ENCODE peak calls at places on chromosomes 13 and 19, in nine cellular contexts. N, L, Q, X, J, C, I, F and P are unnamed samples.

GRCh38 chr13:21453352-21454089 is 5.6 kb downstream of the ZDHHC20 start:
- DNase-seq in N (no peak), L (no peak), Q (no peak), X (no peak), J (no peak), C (no peak), I (no peak), F (no peak), P (no peak)

GRCh38 chr19:54203151-54203611 is 2.5 kb downstream of the RPS9 start:
- DNase-seq in N (no peak), L (no peak), Q (no peak), X (no peak), J (peak; percentile 82), C (peak; percentile 59), I (no peak), F (no peak), P (no peak)

GRCh38 chr19:7871530-7872305 is 2.5 kb downstream of the PRR36 start:
- DNase-seq in N (peak; percentile 97), L (peak; percentile 71), Q (peak; percentile 98), X (peak; percentile 97), J (peak; percentile 74), C (peak; percentile 97), I (peak; percentile 61), F (peak; percentile 78), P (peak; percentile 81)

GRCh38 chr13:106882222-106882621 is 314.3 kb upstream of the ARGLU1 start:
- DNase-seq in N (peak; percentile 11), L (no peak), Q (no peak), X (no peak), J (no peak), C (no peak), I (no peak), F (no peak), P (no peak)

GRCh38 chr13:112349681-112350080 is 26.5 kb upstream of the SPACA7 start:
- DNase-seq in N (no peak), L (no peak), Q (peak; percentile 21), X (no peak), J (no peak), C (no peak), I (no peak), F (no peak), P (no peak)

GRCh38 chr13:112204881-112205327 is 138.0 kb downstream of the SOX1 start:
- DNase-seq in N (peak; percentile 66), L (no peak), Q (no peak), X (no peak), J (no peak), C (no peak), I (no peak), F (no peak), P (no peak)

GRCh38 chr13:75643693-75644092 is 7.6 kb downstream of the LMO7 start:
- DNase-seq in N (no peak), L (no peak), Q (no peak), X (no peak), J (no peak), C (no peak), I (no peak), F (no peak), P (no peak)

GRCh38 chr13:28138756-28139470 is 568 bp downstream of the PAN3 start:
- DNase-seq in N (peak; percentile 96), L (peak; percentile 87), Q (peak; percentile 93), X (peak; percentile 92), J (peak; percentile 89), C (peak; percentile 77), I (peak; percentile 79), F (peak; percentile 89), P (peak; percentile 75)

GRCh38 chr13:91133941-91134772 is 213.3 kb upstream of the MIR17HG start:
- DNase-seq in N (peak; percentile 79), L (peak; percentile 63), Q (no peak), X (peak; percentile 88), J (peak; percentile 47), C (peak; percentile 42), I (no peak), F (peak; percentile 26), P (no peak)

DNA sequence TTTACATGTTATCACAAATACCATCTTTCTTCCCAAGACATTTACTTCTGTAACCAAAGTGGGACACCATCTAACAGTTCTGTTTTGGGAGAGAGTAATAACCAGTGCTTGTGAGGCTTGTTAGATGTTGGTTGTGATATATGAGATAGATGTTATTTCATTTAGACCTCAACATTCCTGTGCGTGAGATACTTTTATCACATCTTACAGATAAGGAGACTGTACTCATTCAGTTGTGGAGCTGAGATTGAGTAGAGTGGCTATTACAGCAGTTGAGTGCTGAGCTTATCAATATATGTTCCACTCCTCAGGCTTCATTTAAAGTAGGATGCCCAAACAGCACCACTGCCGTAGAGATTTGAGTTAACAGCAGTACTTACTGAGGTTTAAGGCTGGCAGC is 43.1 kb downstream of the USPL1 start:
- DNase-seq in N (peak; percentile 54), L (no peak), Q (no peak), X (no peak), J (no peak), C (no peak), I (no peak), F (no peak), P (no peak)
- H3K4me1 ChIP-seq in N (peaks cover 7% of the 10 kb centered on the region), L (peaks cover 8% of the 10 kb centered on the region), Q (no peaks in the 10 kb centered on the region), X (peaks cover 5% of the 10 kb centered on the region), J (no peaks in the 10 kb centered on the region), C (peaks cover 8% of the 10 kb centered on the region), I (no peaks in the 10 kb centered on the region), F (no peaks in the 10 kb centered on the region), P (peaks cover 3% of the 10 kb centered on the region)

GRCh38 chr13:29566206-29566605 is 29.3 kb downstream of the SLC7A1 start:
- DNase-seq in N (no peak), L (no peak), Q (no peak), X (no peak), J (no peak), C (no peak), I (no peak), F (no peak), P (no peak)

GRCh38 chr13:29563941-29564340 is 31.5 kb downstream of the SLC7A1 start:
- DNase-seq in N (no peak), L (peak; percentile 92), Q (no peak), X (no peak), J (no peak), C (no peak), I (no peak), F (no peak), P (no peak)

GRCh38 chr13:29561918-29562317 is 33.6 kb downstream of the SLC7A1 start:
- DNase-seq in N (no peak), L (no peak), Q (no peak), X (no peak), J (no peak), C (no peak), I (no peak), F (no peak), P (no peak)

GRCh38 chr13:29564828-29565227 is 30.7 kb downstream of the SLC7A1 start:
- DNase-seq in N (no peak), L (peak; percentile 37), Q (no peak), X (no peak), J (no peak), C (no peak), I (no peak), F (no peak), P (no peak)

DNA sequence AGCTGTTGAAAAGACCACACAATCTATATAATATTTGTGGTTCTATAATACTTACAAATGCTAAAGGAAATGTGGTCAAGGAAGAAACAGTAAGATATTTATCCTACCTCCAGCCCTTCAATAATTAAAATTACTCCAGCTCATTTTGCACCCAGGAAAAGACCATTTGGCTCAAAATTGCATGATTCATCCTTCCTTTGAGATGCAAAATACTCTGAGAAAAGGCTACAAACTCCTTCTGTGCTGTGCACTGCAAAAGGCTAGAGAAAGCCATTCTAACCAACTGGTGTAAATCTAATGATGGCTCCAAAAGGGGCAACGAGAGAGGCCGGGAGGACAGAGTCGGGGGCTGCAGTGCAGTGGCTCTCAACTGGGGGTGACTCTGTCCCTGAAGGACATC is 32.7 kb downstream of the SLC7A1 start:
- DNase-seq in N (no peak), L (no peak), Q (no peak), X (no peak), J (no peak), C (no peak), I (no peak), F (no peak), P (no peak)
- H3K4me1 ChIP-seq in N (peaks cover 11% of the 10 kb centered on the region), L (peaks cover 33% of the 10 kb centered on the region), Q (no peaks in the 10 kb centered on the region), X (no peaks in the 10 kb centered on the region), J (no peaks in the 10 kb centered on the region), C (no peaks in the 10 kb centered on the region), I (no peaks in the 10 kb centered on the region), F (no peaks in the 10 kb centered on the region), P (no peaks in the 10 kb centered on the region)

GRCh38 chr19:51347209-51347928 is 5.4 kb upstream of the VSIG10L start:
- DNase-seq in N (no peak), L (no peak), Q (no peak), X (no peak), J (no peak), C (no peak), I (no peak), F (no peak), P (no peak)
- H3K4me1 ChIP-seq in N (peaks cover 4% of the 10 kb centered on the region), L (no peaks in the 10 kb centered on the region), Q (no peaks in the 10 kb centered on the region), X (peaks cover 36% of the 10 kb centered on the region), J (no peaks in the 10 kb centered on the region), C (no peaks in the 10 kb centered on the region), I (no peaks in the 10 kb centered on the region), F (no peaks in the 10 kb centered on the region), P (no peaks in the 10 kb centered on the region)

GRCh38 chr19:57338798-57339378 is 12.2 kb upstream of the ZNF304 start:
- DNase-seq in N (no peak), L (no peak), Q (no peak), X (no peak), J (no peak), C (no peak), I (no peak), F (no peak), P (no peak)
- H3K4me1 ChIP-seq in N (no peaks in the 10 kb centered on the region), L (no peaks in the 10 kb centered on the region), Q (no peaks in the 10 kb centered on the region), X (no peaks in the 10 kb centered on the region), J (no peaks in the 10 kb centered on the region), C (no peaks in the 10 kb centered on the region), I (no peaks in the 10 kb centered on the region), F (no peaks in the 10 kb centered on the region), P (no peaks in the 10 kb centered on the region)

DNA sequence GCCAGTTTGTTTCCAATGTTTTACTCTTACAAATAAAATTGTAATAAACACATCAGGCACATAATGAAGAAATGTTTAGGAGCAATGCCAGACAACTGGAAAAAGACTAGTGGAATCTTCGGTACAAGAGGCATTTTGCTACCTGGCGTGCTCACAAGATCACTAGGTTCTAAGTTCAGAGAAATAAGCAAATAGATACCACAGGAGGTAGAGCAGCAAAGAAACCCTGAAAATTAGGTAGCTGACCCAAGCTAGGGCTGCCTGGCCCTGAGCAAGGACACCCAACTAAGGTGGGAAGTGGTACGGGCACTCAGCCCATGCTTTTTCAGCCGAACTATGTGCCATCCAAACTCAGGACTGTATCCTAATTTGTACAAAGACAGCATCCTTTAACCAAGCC is 32.2 kb upstream of the TPP2 start:
- DNase-seq in N (no peak), L (no peak), Q (no peak), X (no peak), J (peak; percentile 48), C (no peak), I (no peak), F (no peak), P (no peak)
- H3K4me1 ChIP-seq in N (no peaks in the 10 kb centered on the region), L (no peaks in the 10 kb centered on the region), Q (no peaks in the 10 kb centered on the region), X (no peaks in the 10 kb centered on the region), J (no peaks in the 10 kb centered on the region), C (no peaks in the 10 kb centered on the region), I (no peaks in the 10 kb centered on the region), F (no peaks in the 10 kb centered on the region), P (no peaks in the 10 kb centered on the region)

DNA sequence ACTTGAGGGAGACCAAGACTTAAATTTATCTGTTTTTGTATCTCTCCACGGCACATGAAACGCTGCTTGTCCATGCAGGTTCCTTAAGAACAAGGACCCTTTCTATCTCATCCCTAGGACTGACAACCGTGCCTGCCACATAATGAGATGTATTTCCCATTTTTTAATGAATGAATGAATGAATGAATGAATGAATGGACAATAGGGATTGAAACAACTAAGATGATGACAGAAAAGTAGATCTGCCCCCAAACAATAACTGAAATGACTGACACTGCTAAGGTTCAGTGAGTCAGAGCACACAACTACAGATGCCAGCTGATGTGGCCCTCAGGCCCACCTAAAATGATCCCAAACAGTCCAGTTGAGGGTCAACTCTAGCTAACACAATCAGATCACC is 69.8 kb downstream of the USP12 start:
- DNase-seq in N (no peak), L (no peak), Q (no peak), X (no peak), J (no peak), C (no peak), I (no peak), F (no peak), P (no peak)
- H3K4me1 ChIP-seq in N (no peaks in the 10 kb centered on the region), L (no peaks in the 10 kb centered on the region), Q (no peaks in the 10 kb centered on the region), X (no peaks in the 10 kb centered on the region), J (no peaks in the 10 kb centered on the region), C (no peaks in the 10 kb centered on the region), I (no peaks in the 10 kb centered on the region), F (no peaks in the 10 kb centered on the region), P (no peaks in the 10 kb centered on the region)